ENCODE peak calls at places on chromosomes 5 and 9, in nine cellular contexts. O, Z, S, Q, F, X, K, L and Y are unnamed samples.

GRCh38 chr5:157471709-157472108 is 11.7 kb downstream of the NIPAL4 start:
- DNase-seq in S (no peak), L (peak), O (no peak), Z (peak), X (no peak), F (no peak), Q (no peak), K (no peak), Y (no peak)

GRCh38 chr5:57358796-57359592 is 123.6 kb downstream of the ACTBL2 start:
- DNase-seq in F (no peak), O (no peak), L (no peak), S (no peak), K (no peak), X (no peak), Z (no peak), Q (no peak), Y (no peak)

GRCh38 chr5:3218096-3218495 is 377.5 kb upstream of the IRX1 start:
- DNase-seq in F (no peak), O (no peak), Z (no peak), K (no peak), S (no peak), L (no peak), Q (no peak), X (no peak), Y (no peak)

GRCh38 chr9:123550797-123551196 is 194.8 kb downstream of the CRB2 start:
- DNase-seq in Z (no peak), F (no peak), L (no peak), O (peak), X (no peak), S (peak), K (peak), Q (peak), Y (no peak)

GRCh38 chr5:156815988-156816599 is 34.0 kb upstream of the PPP1R2B start:
- DNase-seq in S (peak), O (peak), Z (no peak), F (no peak), X (no peak), L (peak), Q (peak), K (peak), Y (no peak)

GRCh38 chr5:33526755-33527154 is 86.0 kb downstream of the TARS1 start:
- DNase-seq in Z (no peak), F (no peak), Q (no peak), S (no peak), K (no peak), L (no peak), X (no peak), O (no peak), Y (no peak)

GRCh38 chr9:83027153-83027867 is 35.6 kb downstream of the RASEF start:
- DNase-seq in L (no peak), Q (no peak), Z (no peak), F (no peak), O (no peak), X (no peak), S (no peak), K (no peak), Y (no peak)

GRCh38 chr5:97452646-97453045 is 269.6 kb upstream of the RIOK2 start:
- DNase-seq in F (no peak), X (no peak), S (no peak), Q (no peak), K (no peak), L (no peak), Z (no peak), O (no peak), Y (no peak)

GRCh38 chr5:178336889-178337785 is 104.5 kb upstream of the PHYKPL start:
- DNase-seq in F (no peak), X (no peak), S (no peak), K (peak), L (no peak), Q (no peak), O (no peak), Z (no peak), Y (no peak)

GRCh38 chr5:167389537-167389936 is 901.9 kb upstream of the WWC1 start:
- DNase-seq in Z (no peak), K (no peak), S (no peak), O (no peak), F (no peak), Q (no peak), X (no peak), L (no peak), Y (no peak)

GRCh38 chr5:33721491-33722245 is 170.1 kb downstream of the ADAMTS12 start:
- DNase-seq in S (no peak), X (no peak), Q (no peak), Z (no peak), L (no peak), F (no peak), K (no peak), O (no peak), Y (no peak)

GRCh38 chr9:3437031-3437430 is 88.8 kb downstream of the RFX3 start:
- DNase-seq in K (no peak), Z (no peak), F (no peak), Q (no peak), O (peak), S (no peak), L (no peak), X (no peak), Y (no peak)

GRCh38 chr5:75510417-75510835 is 1.0 kb downstream of the CERT1 start:
- DNase-seq in L (no peak), X (no peak), F (peak), Q (no peak), O (no peak), S (no peak), K (no peak), Z (peak), Y (no peak)

GRCh38 chr9:23539311-23539710 is 286.7 kb downstream of the ELAVL2 start:
- DNase-seq in Q (no peak), X (no peak), S (no peak), L (no peak), F (no peak), K (no peak), O (no peak), Z (no peak), Y (no peak)

GRCh38 chr9:128409998-128410397 is 10.7 kb upstream of the CERCAM start:
- DNase-seq in Q (no peak), F (no peak), S (peak), X (no peak), O (no peak), Z (peak), L (no peak), K (peak), Y (no peak)